ENCODE peak calls at places on chromosomes 3 and 15, in nine cellular contexts. C is fibroblast of mammary gland; K is right cardiac atrium; H is EL; N is stimulated activated CD8-positive, alpha-beta memory T cell treated with anti-CD3 and anti-CD28 coated beads, Interleukin-12 subunit alpha, Interleukin-12 subunit beta, amount 100 ng/mL, for 1 hour; I is mesendoderm; T is mammary epithelial cell; F is NCI-H2081; M is fibroblast of the aortic adventitia. O is an unnamed sample.

GRCh38 chr15:39781147-39781966 is 1.3 kb downstream of the FSIP1 start:
- DNase-seq in T (no peak), M (no peak), K (no peak), N (no peak), H (no peak), C (no peak), I (no peak), F (no peak), O (peak; percentile 26)

GRCh38 chr15:30063829-30064559 is 18.8 kb upstream of the GOLGA8J start:
- DNase-seq in F (no peak), T (no peak), I (no peak), M (no peak), N (no peak), K (no peak), C (no peak), H (no peak), O (no peak)

GRCh38 chr15:100005715-100006114 is 272.5 kb upstream of the LYSMD4 start:
- DNase-seq in C (no peak), F (no peak), T (no peak), M (no peak), H (no peak), I (no peak), K (no peak), N (no peak), O (no peak)

GRCh38 chr3:170077406-170077805 is 39.6 kb downstream of the GPR160 start:
- DNase-seq in H (no peak), M (no peak), I (no peak), C (no peak), K (no peak), F (no peak), T (no peak), N (no peak), O (no peak)

GRCh38 chr3:24299801-24300626 is 194.6 kb downstream of the THRB start:
- DNase-seq in K (no peak), F (no peak), N (no peak), C (peak; percentile 74), I (no peak), T (peak; percentile 88), H (peak; percentile 78), M (peak; percentile 94), O (no peak)

GRCh38 chr3:50519471-50520089 is 16.1 kb upstream of the CACNA2D2 start:
- DNase-seq in K (peak; percentile 78), T (peak; percentile 38), M (peak; percentile 39), C (peak; percentile 31), H (peak; percentile 52), F (peak; percentile 38), I (peak; percentile 90), N (peak; percentile 48), O (peak; percentile 54)

GRCh38 chr3:23314981-23315805 is 112.1 kb downstream of the UBE2E2 start:
- DNase-seq in M (peak; percentile 11), C (no peak), N (no peak), H (peak; percentile 52), F (no peak), T (peak; percentile 8), K (no peak), I (no peak), O (no peak)

GRCh38 chr3:115550285-115550741 is 73.0 kb upstream of the GAP43 start:
- DNase-seq in I (no peak), F (no peak), T (no peak), N (no peak), M (peak; percentile 81), H (no peak), C (peak; percentile 65), K (peak; percentile 28), O (no peak)

GRCh38 chr3:161149529-161149928 is 44.4 kb upstream of the B3GALNT1 start:
- DNase-seq in K (no peak), N (no peak), T (peak; percentile 9), H (peak; percentile 53), F (no peak), C (peak; percentile 70), I (peak; percentile 41), M (peak; percentile 37), O (no peak)